ENCODE peak calls at places on chromosomes 4 and X, in eight cellular contexts. E, I, F, J, A, Z, U and G are unnamed samples.

GRCh38 chr4:141636771-141637460 is 533 bp downstream of the IL15 start:
- DNase-seq in E (no peak), I (peak), F (peak), J (peak), A (no peak), Z (peak), U (peak), G (peak)

GRCh38 chrX:2650865-2651264 is 40.2 kb upstream of the CD99 start:
- DNase-seq in E (no peak), I (no peak), F (no peak), J (no peak), A (no peak), Z (no peak), U (no peak), G (no peak)

GRCh38 chr4:90293320-90293719 is 166.1 kb downstream of the CCSER1 start:
- DNase-seq in E (no peak), I (no peak), F (no peak), J (no peak), A (no peak), Z (no peak), U (no peak), G (no peak)

GRCh38 chr4:168832746-168833575 is 177.1 kb downstream of the CBR4 start:
- DNase-seq in E (peak), I (no peak), F (peak), J (no peak), A (no peak), Z (no peak), U (peak), G (peak)

GRCh38 chrX:129984196-129984962 is 1.9 kb downstream of the BCORL1 start:
- DNase-seq in E (peak), I (peak), F (peak), J (peak), A (peak), Z (no peak), U (peak), G (peak)

GRCh38 chr4:112589207-112589606 is 47.5 kb downstream of the ZGRF1 start:
- DNase-seq in E (no peak), I (no peak), F (no peak), J (no peak), A (no peak), Z (no peak), U (no peak), G (no peak)

GRCh38 chr4:67550491-67551256 is 5.4 kb upstream of the CENPC start:
- DNase-seq in E (no peak), I (no peak), F (no peak), J (no peak), A (no peak), Z (no peak), U (no peak), G (no peak)

GRCh38 chr4:130026185-130026584 is 930.2 kb downstream of the C4orf33 start:
- DNase-seq in E (no peak), I (no peak), F (no peak), J (no peak), A (no peak), Z (peak), U (peak), G (no peak)

GRCh38 chr4:80243274-80244018 is 23.0 kb upstream of the FGF5 start:
- DNase-seq in E (no peak), I (no peak), F (no peak), J (no peak), A (no peak), Z (peak), U (no peak), G (no peak)

GRCh38 chrX:88789825-88790224 is 42.8 kb downstream of the CPXCR1 start:
- DNase-seq in E (no peak), I (no peak), F (no peak), J (no peak), A (no peak), Z (no peak), U (no peak), G (no peak)

GRCh38 chr4:179372242-179372641 is 1930.0 kb upstream of the AGA start:
- DNase-seq in E (no peak), I (no peak), F (no peak), J (no peak), A (no peak), Z (no peak), U (no peak), G (no peak)

GRCh38 chrX:81377329-81377728 is 175.4 kb downstream of the SH3BGRL start:
- DNase-seq in E (peak), I (no peak), F (no peak), J (no peak), A (no peak), Z (no peak), U (no peak), G (no peak)

GRCh38 chr4:142645478-142646108 is 200.5 kb downstream of the INPP4B start:
- DNase-seq in E (no peak), I (no peak), F (no peak), J (no peak), A (no peak), Z (no peak), U (no peak), G (no peak)

GRCh38 chrX:54944816-54945215 is 24.2 kb downstream of the TRO start:
- DNase-seq in E (no peak), I (no peak), F (no peak), J (no peak), A (no peak), Z (no peak), U (no peak), G (no peak)

GRCh38 chrX:119943185-119943988 is at the start of gene NKAP:
- DNase-seq in E (peak), I (peak), F (peak), J (peak), A (peak), Z (peak), U (peak), G (peak)

GRCh38 chr4:157043131-157043530 is 32.8 kb upstream of the GLRB start:
- DNase-seq in E (no peak), I (no peak), F (no peak), J (no peak), A (no peak), Z (no peak), U (peak), G (no peak)

GRCh38 chrX:2691543-2692220 is 587 bp downstream of the CD99 start:
- DNase-seq in E (peak), I (no peak), F (peak), J (peak), A (no peak), Z (no peak), U (no peak), G (peak)

GRCh38 chr4:53481586-53481985 is 104.1 kb downstream of the FIP1L1 start:
- DNase-seq in E (no peak), I (no peak), F (no peak), J (no peak), A (no peak), Z (no peak), U (no peak), G (no peak)